ENCODE peak calls at places on chromosomes 7 and 10, in five cellular contexts. O, G, H, F and M are unnamed samples.
A peak's percentile ranks its signal among the peaks of the same experiment; 100 is the strongest.

GRCh38 chr10:88019753-88020152 is 156.3 kb downstream of the PTEN start:
- DNase-seq in F (no peak), O (no peak), G (no peak), H (no peak), M (no peak)

GRCh38 chr10:35359056-35359455 is 22.7 kb downstream of the CCNY start:
- DNase-seq in G (no peak), H (no peak), F (no peak), O (no peak), M (no peak)

GRCh38 chr7:101172854-101173751 is 7.0 kb downstream of the NAT16 start:
- DNase-seq in F (peak; percentile 58), O (peak; percentile 86), G (peak; percentile 18), H (no peak), M (no peak)

GRCh38 chr7:88694207-88694606 is 65.3 kb upstream of the ZNF804B start:
- DNase-seq in G (no peak), H (no peak), F (no peak), O (no peak), M (no peak)

GRCh38 chr10:549391-549790 is 140.1 kb downstream of the DIP2C start:
- DNase-seq in O (no peak), H (no peak), G (no peak), F (no peak), M (no peak)

GRCh38 chr7:81852701-81853100 is 82.9 kb upstream of the HGF start:
- DNase-seq in F (no peak), O (no peak), H (no peak), G (no peak), M (no peak)

GRCh38 chr10:5861269-5862031 is 28.2 kb downstream of the ANKRD16 start:
- DNase-seq in O (no peak), F (no peak), G (no peak), H (no peak), M (no peak)

GRCh38 chr7:129066290-129067131 is 11.6 kb upstream of the TNPO3 start:
- DNase-seq in H (no peak), G (peak; percentile 38), F (no peak), O (no peak), M (no peak)

GRCh38 chr10:47326306-47326926 is 4.2 kb downstream of the GDF2 start:
- DNase-seq in G (no peak), H (no peak), F (no peak), O (peak; percentile 48), M (no peak)

GRCh38 chr7:135678612-135679575 is 16.6 kb downstream of the STMP1 start:
- DNase-seq in G (no peak), F (peak; percentile 55), O (peak; percentile 79), H (no peak), M (no peak)

GRCh38 chr7:44565097-44565794 is 8.5 kb downstream of the DDX56 start:
- DNase-seq in O (peak; percentile 87), F (peak; percentile 59), G (peak; percentile 80), H (peak; percentile 83), M (no peak)

GRCh38 chr10:131099028-131099427 is 212.5 kb downstream of the TCERG1L start:
- DNase-seq in G (no peak), H (no peak), F (no peak), O (no peak), M (no peak)

GRCh38 chr10:97150616-97151015 is 35.1 kb downstream of the SLIT1 start:
- DNase-seq in O (no peak), F (no peak), H (no peak), G (no peak), M (no peak)

GRCh38 chr10:97153276-97153850 is 32.4 kb downstream of the SLIT1 start:
- DNase-seq in G (no peak), O (no peak), F (no peak), H (no peak), M (no peak)

GRCh38 chr10:97151307-97151914 is 34.3 kb downstream of the SLIT1 start:
- DNase-seq in O (no peak), F (no peak), H (no peak), G (no peak), M (no peak)

GRCh38 chr10:97150191-97150590 is 35.6 kb downstream of the SLIT1 start:
- DNase-seq in O (no peak), G (no peak), F (no peak), H (no peak), M (no peak)

GRCh38 chr10:97149065-97149680 is 36.6 kb downstream of the SLIT1 start:
- DNase-seq in G (no peak), O (no peak), F (no peak), H (no peak), M (no peak)
- TF ChIP-seq CTCF in G (no peak), O (no peak), F (no peak), H (no peak), M (no peak)

GRCh38 chr10:128123853-128124252 is 2.4 kb downstream of the MKI67 start:
- DNase-seq in H (no peak), G (no peak), O (no peak), F (no peak), M (no peak)

GRCh38 chr10:128125944-128126764 is at the start of gene MKI67:
- DNase-seq in O (peak; percentile 84), H (peak; percentile 86), F (peak; percentile 59), G (peak; percentile 86), M (peak; percentile 77)

GRCh38 chr10:128125416-128125943 is 743 bp downstream of the MKI67 start:
- DNase-seq in G (no peak), F (no peak), O (no peak), H (no peak), M (no peak)

GRCh38 chr10:128121750-128122412 is 4.3 kb downstream of the MKI67 start:
- DNase-seq in G (no peak), O (no peak), H (no peak), F (no peak), M (no peak)

GRCh38 chr10:128124813-128125403 is 1.3 kb downstream of the MKI67 start:
- DNase-seq in G (no peak), O (no peak), F (no peak), H (no peak), M (no peak)
- TF ChIP-seq CTCF in G (no peak), O (no peak), F (no peak), H (no peak), M (no peak)

GRCh38 chr10:113216068-113216467 is 266.0 kb downstream of the TCF7L2 start:
- DNase-seq in F (no peak), H (no peak), G (no peak), O (no peak), M (no peak)
- TF ChIP-seq CTCF in F (no peak), H (no peak), G (no peak), O (no peak), M (no peak)

GRCh38 chr7:132577206-132578049 is 1.2 kb upstream of the PLXNA4 start:
- DNase-seq in F (peak; percentile 76), O (peak; percentile 80), H (peak; percentile 61), G (peak; percentile 80), M (peak; percentile 62)
- TF ChIP-seq CTCF in F (no peak), O (peak; percentile 6), H (peak; percentile 25), G (no peak), M (no peak)

GRCh38 chr7:159115601-159116501 is 28.8 kb downstream of the VIPR2 start:
- DNase-seq in F (no peak), H (no peak), O (peak; percentile 45), G (no peak), M (no peak)
- TF ChIP-seq CTCF in F (no peak), H (no peak), O (no peak), G (no peak), M (no peak)

GRCh38 chr7:11570922-11571550 is 261.0 kb downstream of the THSD7A start:
- DNase-seq in H (no peak), F (no peak), G (no peak), O (no peak), M (no peak)
- TF ChIP-seq CTCF in H (no peak), F (no peak), G (no peak), O (no peak), M (no peak)